ENCODE peak calls at places on chromosomes 6 and 20, in eight cellular contexts. B, T, Z, F, G, N, W and V are unnamed samples.

GRCh38 chr6:90347411-90347841 is 50.8 kb upstream of the BACH2 start:
- DNase-seq in N (no peak), F (no peak), G (no peak), Z (no peak), B (no peak), T (no peak), W (no peak), V (no peak)

GRCh38 chr6:42182101-42182500 is 8.9 kb downstream of the GUCA1A start:
- DNase-seq in T (peak), B (no peak), W (no peak), N (no peak), F (no peak), G (no peak), Z (no peak), V (no peak)

GRCh38 chr20:10618611-10619245 is 55.1 kb downstream of the JAG1 start:
- DNase-seq in T (no peak), F (no peak), B (no peak), G (no peak), Z (no peak), N (no peak), W (no peak), V (no peak)

GRCh38 chr6:133341607-133342158 is 100.5 kb downstream of the EYA4 start:
- DNase-seq in F (peak), Z (no peak), W (no peak), N (peak), G (no peak), B (peak), T (no peak), V (peak)

GRCh38 chr6:149347067-149347466 is 29.6 kb downstream of the TAB2 start:
- DNase-seq in G (no peak), N (no peak), W (no peak), Z (no peak), T (no peak), B (no peak), F (no peak), V (peak)

GRCh38 chr20:1875762-1876161 is 19.4 kb upstream of the SIRPA start:
- DNase-seq in N (no peak), Z (no peak), T (no peak), G (no peak), F (no peak), B (no peak), W (no peak), V (no peak)

GRCh38 chr6:16758163-16758975 is 2.9 kb downstream of the ATXN1 start:
- DNase-seq in T (no peak), W (no peak), Z (no peak), F (peak), N (no peak), B (peak), G (no peak), V (peak)

GRCh38 chr20:31675828-31676533 is 38.3 kb downstream of the COX4I2 start:
- DNase-seq in F (peak), T (no peak), Z (no peak), N (peak), W (peak), B (no peak), G (peak), V (peak)

GRCh38 chr20:49411221-49411925 is 71.1 kb downstream of the KCNB1 start:
- DNase-seq in B (no peak), G (no peak), T (no peak), W (no peak), N (no peak), F (no peak), Z (no peak), V (no peak)

GRCh38 chr20:47160992-47161391 is 195.5 kb downstream of the ZMYND8 start:
- DNase-seq in B (no peak), T (no peak), F (no peak), G (no peak), W (no peak), N (no peak), Z (peak), V (no peak)

GRCh38 chr6:65189344-65189743 is 517.7 kb downstream of the EYS start:
- DNase-seq in G (no peak), N (no peak), B (no peak), Z (no peak), T (no peak), F (no peak), W (no peak), V (no peak)

GRCh38 chr6:73797861-73798260 is 101.9 kb downstream of the CD109 start:
- DNase-seq in T (no peak), N (peak), B (no peak), G (no peak), Z (no peak), W (no peak), F (no peak), V (peak)

GRCh38 chr6:38306915-38307314 is 332.8 kb downstream of the BTBD9 start:
- DNase-seq in Z (no peak), T (no peak), F (no peak), W (no peak), N (no peak), B (no peak), G (no peak), V (no peak)

GRCh38 chr6:6785163-6785521 is 196.6 kb downstream of the LY86 start:
- DNase-seq in W (no peak), G (no peak), Z (no peak), F (peak), B (no peak), N (no peak), T (no peak), V (no peak)
- H3K4me3 ChIP-seq in W (no peak), G (no peak), Z (no peak), F (no peak), B (no peak), N (no peak), T (no peak), V (no peak)

DNA sequence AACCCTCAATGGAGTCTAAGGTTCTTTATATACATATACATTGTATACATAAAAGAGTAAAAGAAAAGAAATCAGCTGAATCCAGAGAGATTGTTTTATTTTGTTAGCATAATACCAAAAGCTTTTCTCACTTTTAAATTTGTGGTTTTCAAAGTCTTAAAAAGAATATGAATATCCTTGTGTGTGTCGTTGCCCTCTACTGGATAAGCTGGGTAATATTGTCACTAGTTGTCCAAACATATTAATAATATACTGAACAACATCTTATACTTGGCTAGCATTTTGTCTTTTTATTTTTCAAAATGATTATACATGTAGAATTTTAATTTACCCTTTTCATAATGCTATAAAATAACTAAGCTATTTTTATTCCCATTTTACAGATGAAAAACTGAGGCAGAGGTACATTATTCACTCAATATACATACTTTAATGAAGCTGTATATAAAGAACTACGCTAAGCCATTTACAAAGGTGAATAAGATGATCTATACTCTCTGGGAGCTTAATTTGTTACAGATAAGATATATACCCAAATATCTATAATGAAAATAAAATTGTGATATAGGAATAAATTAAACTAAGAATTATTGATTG is 531.7 kb downstream of the TFAP2B start:
- DNase-seq in Z (no peak), N (no peak), T (no peak), F (no peak), B (peak), W (no peak), G (no peak), V (no peak)
- TF ChIP-seq CTCF in Z (no peak), N (peak), T (no peak), F (no peak), B (peak), W (no peak), G (no peak), V (no peak)

GRCh38 chr20:21509597-21510331 is 4.1 kb downstream of the NKX2-2 start:
- DNase-seq in N (peak), T (no peak), F (peak), B (no peak), G (peak), Z (no peak), W (no peak), V (peak)

GRCh38 chr20:21511485-21511849 is 2.4 kb downstream of the NKX2-2 start:
- DNase-seq in Z (no peak), T (no peak), F (no peak), B (no peak), W (no peak), G (peak), N (no peak), V (no peak)

GRCh38 chr20:21511850-21512633 is 1.8 kb downstream of the NKX2-2 start:
- DNase-seq in W (no peak), F (no peak), B (no peak), Z (no peak), T (no peak), N (no peak), G (no peak), V (no peak)

GRCh38 chr20:21510414-21510971 is 3.4 kb downstream of the NKX2-2 start:
- DNase-seq in G (peak), W (no peak), Z (no peak), N (no peak), T (no peak), B (no peak), F (no peak), V (no peak)

DNA sequence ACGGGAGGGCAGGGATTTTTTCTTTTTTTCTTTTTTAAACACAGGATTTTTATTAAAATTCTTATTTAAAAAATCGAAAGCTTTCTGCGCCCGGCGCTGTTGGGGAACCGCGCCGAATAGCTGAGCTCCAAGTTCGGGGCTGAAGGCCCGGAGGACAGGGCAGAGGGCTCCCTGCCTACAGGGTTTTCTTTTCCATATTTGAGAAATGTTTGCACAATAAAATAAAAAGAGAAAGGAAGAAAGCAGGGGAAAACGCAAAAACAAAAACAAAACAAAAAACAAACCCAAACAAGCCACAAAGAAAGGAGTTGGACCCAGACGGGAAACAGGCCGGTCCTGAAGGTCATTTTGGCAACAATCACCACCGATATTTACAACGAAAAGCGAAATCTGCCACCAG is 2.9 kb downstream of the NKX2-2 start:
- DNase-seq in T (no peak), W (no peak), F (no peak), B (no peak), Z (no peak), N (no peak), G (peak), V (no peak)
- H3K4me3 ChIP-seq in T (peak), W (peak), F (peak), B (no peak), Z (no peak), N (no peak), G (no peak), V (no peak)

GRCh38 chr6:36386495-36387439 is 702 bp downstream of the ETV7 start:
- DNase-seq in G (peak), N (peak), F (peak), B (peak), Z (peak), T (peak), W (peak), V (peak)
- TF ChIP-seq CTCF in G (no peak), N (no peak), F (peak), B (no peak), Z (no peak), T (no peak), W (no peak), V (no peak)